ENCODE peak calls at places on chromosomes 11 and 22, in six cellular contexts. V, P, L, Q, N and F are unnamed samples.

GRCh38 chr11:78417175-78417887 is at the start of gene GAB2:
- DNase-seq in V (no peak), P (no peak), L (no peak), Q (peak), N (peak), F (no peak)

GRCh38 chr11:72676874-72677341 is 2.7 kb upstream of the PDE2A start:
- DNase-seq in V (peak), P (no peak), L (peak), Q (peak), N (peak), F (no peak)

GRCh38 chr22:42991010-42991651 is 23.8 kb downstream of the PACSIN2 start:
- DNase-seq in V (no peak), P (no peak), L (peak), Q (no peak), N (no peak), F (peak)

GRCh38 chr11:88543902-88544655 is 206.5 kb upstream of the CTSC start:
- DNase-seq in V (peak), P (no peak), L (peak), Q (peak), N (peak), F (no peak)

GRCh38 chr22:48192920-48193319 is 1430.5 kb downstream of the TBC1D22A start:
- DNase-seq in V (no peak), P (no peak), L (no peak), Q (no peak), N (peak), F (no peak)

GRCh38 chr11:77072851-77073327 is 6.1 kb downstream of the CAPN5 start:
- DNase-seq in V (no peak), P (no peak), L (no peak), Q (no peak), N (peak), F (no peak)

GRCh38 chr11:16126361-16126760 is 230.0 kb downstream of the SOX6 start:
- DNase-seq in V (no peak), P (no peak), L (peak), Q (no peak), N (no peak), F (no peak)

GRCh38 chr22:31036671-31037550 is 44.2 kb upstream of the SMTN start:
- DNase-seq in V (no peak), P (no peak), L (peak), Q (no peak), N (no peak), F (peak)

GRCh38 chr11:36196476-36197099 is 92.6 kb downstream of the COMMD9 start:
- DNase-seq in V (no peak), P (no peak), L (peak), Q (no peak), N (no peak), F (no peak)

GRCh38 chr22:20159088-20159487 is 8.2 kb upstream of the CCDC188 start:
- DNase-seq in V (no peak), P (no peak), L (no peak), Q (no peak), N (no peak), F (no peak)
- TF ChIP-seq POLR2A in V (no peak), P (no peak), L (no peak), Q (no peak), N (no peak), F (no peak)

GRCh38 chr11:61429346-61429690 is 457 bp downstream of the CPSF7 start:
- DNase-seq in V (peak), P (no peak), L (peak), Q (peak), N (peak), F (peak)
- TF ChIP-seq POLR2A in V (no peak), P (no peak), L (no peak), Q (no peak), N (no peak), F (no peak)

GRCh38 chr11:2928605-2929510 is at the start of gene PHLDA2:
- DNase-seq in V (no peak), P (no peak), L (peak), Q (peak), N (peak), F (peak)
- TF ChIP-seq POLR2A in V (no peak), P (no peak), L (peak), Q (no peak), N (no peak), F (peak)

DNA sequence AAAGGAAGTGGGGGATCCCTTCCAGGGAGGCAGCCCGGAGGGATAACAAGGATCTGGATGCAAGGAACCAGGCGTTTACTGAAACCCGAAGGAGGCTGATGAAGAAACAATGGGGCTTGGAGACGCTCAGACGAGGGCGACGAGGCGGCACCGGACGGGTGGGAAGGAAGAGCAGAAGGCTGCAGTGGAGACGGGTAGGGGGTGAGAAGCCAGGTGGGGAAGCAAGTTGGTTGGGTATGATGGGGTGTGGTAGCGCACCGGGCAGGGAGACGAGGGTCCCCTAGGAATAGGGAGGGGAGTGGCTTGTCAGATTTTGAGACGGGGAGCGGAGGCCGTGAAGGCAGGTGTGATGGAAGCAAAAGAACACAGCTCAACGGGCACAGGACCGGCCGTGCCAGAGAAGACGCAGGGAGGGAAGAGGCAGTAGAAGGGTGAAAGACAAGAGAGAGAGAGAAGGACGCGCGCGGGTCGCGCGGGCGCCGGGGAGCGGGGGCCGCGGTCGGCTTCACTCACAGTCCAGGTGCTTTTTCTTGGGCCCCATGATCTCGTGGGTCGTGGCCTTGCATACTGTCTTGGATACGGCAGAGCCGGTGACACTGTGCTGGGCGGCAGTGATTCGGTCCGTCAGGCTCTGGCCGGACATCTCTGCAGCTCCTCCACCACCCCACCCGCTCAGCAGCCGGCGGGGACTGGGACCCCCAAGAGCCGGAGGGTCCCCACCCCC is 584 bp downstream of the PICALM start:
- DNase-seq in V (no peak), P (peak), L (no peak), Q (peak), N (peak), F (no peak)
- TF ChIP-seq POLR2A in V (no peak), P (no peak), L (no peak), Q (no peak), N (no peak), F (no peak)

DNA sequence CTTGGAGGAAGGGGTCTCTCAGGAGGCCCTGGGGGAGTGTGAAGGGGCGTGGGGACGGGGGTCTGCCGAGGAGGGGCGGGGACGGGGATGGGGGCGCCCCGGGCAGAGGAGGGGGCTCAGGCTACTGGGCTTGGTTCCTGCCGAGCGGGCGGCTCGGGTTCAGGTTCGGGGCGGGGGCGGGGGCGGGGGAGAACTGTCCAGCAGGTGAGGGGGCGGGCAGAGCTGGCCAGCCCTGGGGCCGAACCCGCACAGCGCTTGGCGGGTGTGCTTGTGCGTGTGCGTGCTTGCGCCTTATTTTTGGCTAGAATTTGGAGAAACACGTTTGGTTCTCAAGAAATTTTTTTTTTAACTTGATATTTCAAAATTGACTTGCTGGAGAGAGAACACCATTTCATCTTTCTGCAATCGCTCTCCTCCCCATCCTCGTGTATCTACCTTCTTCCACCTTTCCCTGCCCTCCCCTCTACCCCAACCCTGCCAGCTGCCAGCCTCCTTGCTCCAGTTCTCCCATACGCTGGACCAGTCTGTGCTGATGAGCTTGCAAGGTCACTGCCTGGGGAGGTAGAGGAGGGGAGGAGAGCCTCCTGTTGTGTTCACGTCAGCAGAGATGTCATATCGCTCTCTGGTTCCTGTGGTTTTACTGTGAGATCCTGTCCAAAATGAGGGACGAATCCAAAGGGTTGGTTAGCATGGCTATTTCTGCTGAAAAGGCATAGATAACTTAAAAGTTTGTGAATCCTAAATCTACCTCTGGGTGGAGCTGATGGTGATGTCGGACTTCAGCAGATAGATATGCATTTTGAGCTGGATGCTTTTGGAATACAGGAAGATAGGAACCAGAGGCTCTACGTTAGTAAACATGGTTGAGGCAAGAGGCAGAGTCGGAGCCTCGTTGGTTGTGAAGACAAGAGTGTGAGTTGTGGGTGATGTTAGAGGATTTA is 668 bp downstream of the MADD start:
- DNase-seq in V (peak), P (no peak), L (peak), Q (peak), N (no peak), F (peak)
- TF ChIP-seq POLR2A in V (no peak), P (no peak), L (peak), Q (no peak), N (no peak), F (no peak)